ENCODE peak calls at places on chromosome 10, in six cellular contexts. Y, L, Q, O, F and X are unnamed samples.

GRCh38 chr10:9331583-9332008 is 1277.1 kb downstream of the GATA3 start:
- DNase-seq in O (peak), L (peak), F (no peak), Y (peak), Q (no peak), X (peak)

GRCh38 chr10:59276928-59277327 is 85.4 kb downstream of the FAM13C start:
- DNase-seq in O (no peak), Y (no peak), Q (no peak), F (no peak), L (no peak), X (no peak)

GRCh38 chr10:80454526-80455460 is 683 bp downstream of the TSPAN14 start:
- DNase-seq in Q (peak), Y (no peak), O (no peak), F (peak), L (peak), X (peak)

GRCh38 chr10:11236234-11236633 is 218.6 kb downstream of the CELF2 start:
- DNase-seq in O (peak), Y (no peak), L (no peak), F (no peak), Q (no peak), X (peak)

GRCh38 chr10:129641982-129642381 is 174.9 kb downstream of the MGMT start:
- DNase-seq in Y (no peak), L (no peak), Q (no peak), O (no peak), F (no peak), X (no peak)

GRCh38 chr10:86001521-86001920 is 365.1 kb downstream of the GRID1 start:
- DNase-seq in Y (no peak), O (no peak), F (no peak), Q (no peak), L (no peak), X (no peak)

GRCh38 chr10:650691-651615 is 38.5 kb downstream of the DIP2C start:
- DNase-seq in Q (no peak), O (peak), Y (no peak), F (no peak), L (no peak), X (no peak)

GRCh38 chr10:62442894-62443674 is 68.9 kb downstream of the ZNF365 start:
- DNase-seq in F (no peak), Y (no peak), L (no peak), O (no peak), Q (no peak), X (no peak)

GRCh38 chr10:3890602-3891352 is 105.8 kb upstream of the KLF6 start:
- DNase-seq in Q (no peak), Y (no peak), O (no peak), L (peak), F (no peak), X (no peak)

GRCh38 chr10:113041841-113042745 is 92.0 kb downstream of the TCF7L2 start:
- DNase-seq in O (no peak), Q (no peak), F (no peak), Y (no peak), L (peak), X (no peak)

GRCh38 chr10:120314426-120314825 is 142.6 kb upstream of the PLPP4 start:
- DNase-seq in L (no peak), Y (no peak), F (no peak), O (no peak), Q (no peak), X (no peak)

GRCh38 chr10:85967594-85967993 is 399.0 kb downstream of the GRID1 start:
- DNase-seq in F (no peak), L (peak), Y (no peak), Q (no peak), O (no peak), X (no peak)

GRCh38 chr10:124460144-124460543 is 1.5 kb upstream of the LHPP start:
- DNase-seq in Q (no peak), F (no peak), L (no peak), O (no peak), Y (no peak), X (no peak)

GRCh38 chr10:52438119-52438518 is 124.0 kb downstream of the DKK1 start:
- DNase-seq in O (no peak), Q (no peak), F (no peak), L (no peak), Y (no peak), X (no peak)

GRCh38 chr10:129706523-129706922 is 239.5 kb downstream of the MGMT start:
- DNase-seq in Q (no peak), L (no peak), O (no peak), Y (no peak), F (no peak), X (no peak)

GRCh38 chr10:49284356-49284755 is 14.6 kb upstream of the C10orf71 start:
- DNase-seq in L (no peak), Q (no peak), Y (no peak), F (no peak), O (no peak), X (no peak)

GRCh38 chr10:37957841-37958240 is 18.6 kb downstream of the ZNF25 start:
- DNase-seq in Y (no peak), O (no peak), Q (no peak), L (no peak), F (no peak), X (no peak)

GRCh38 chr10:71302451-71302850 is 16.6 kb upstream of the SLC29A3 start:
- DNase-seq in Y (no peak), L (no peak), Q (no peak), O (no peak), F (no peak), X (no peak)

GRCh38 chr10:128563387-128563786 is 437.2 kb upstream of the MKI67 start:
- DNase-seq in L (no peak), F (no peak), Q (peak), Y (no peak), O (no peak), X (no peak)

GRCh38 chr10:35752469-35753450 is 110.7 kb upstream of the FZD8 start:
- DNase-seq in Y (no peak), F (no peak), L (no peak), O (no peak), Q (no peak), X (no peak)

GRCh38 chr10:60572511-60573194 is 183.0 kb upstream of the ANK3 start:
- DNase-seq in L (peak), Y (peak), O (peak), F (peak), Q (no peak), X (peak)

GRCh38 chr10:107425844-107426553 is 261.5 kb upstream of the SORCS1 start:
- DNase-seq in Y (peak), O (no peak), F (no peak), L (no peak), Q (no peak), X (no peak)
- H2BK120ac ChIP-seq in Y (no peak), O (no peak), F (no peak), L (no peak), Q (no peak), X (no peak)

DNA sequence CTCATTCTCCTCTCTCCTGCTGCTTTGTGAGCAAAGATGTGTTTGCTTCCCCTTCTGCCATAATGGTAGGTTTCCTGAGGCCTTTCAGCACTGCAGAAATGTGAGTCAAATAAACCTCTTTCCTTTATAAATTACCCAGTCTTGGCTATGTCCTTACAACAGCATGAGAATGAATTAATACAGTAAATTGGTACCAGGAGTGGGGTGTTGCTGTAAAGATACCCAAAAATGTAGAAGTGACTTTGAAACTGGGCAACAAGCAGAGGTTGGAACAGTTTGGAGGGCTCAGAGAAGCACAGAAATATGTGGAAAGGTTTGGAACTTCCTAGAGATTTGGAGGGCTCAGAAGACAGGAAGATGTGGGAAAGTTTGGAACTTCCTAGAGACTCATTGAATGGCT is 388.7 kb upstream of the GHITM start:
- DNase-seq in O (no peak), L (no peak), Y (no peak), F (no peak), Q (no peak), X (no peak)
- H2BK15ac ChIP-seq in O (no peak), L (no peak), Y (no peak), F (no peak), Q (no peak), X (no peak)

DNA sequence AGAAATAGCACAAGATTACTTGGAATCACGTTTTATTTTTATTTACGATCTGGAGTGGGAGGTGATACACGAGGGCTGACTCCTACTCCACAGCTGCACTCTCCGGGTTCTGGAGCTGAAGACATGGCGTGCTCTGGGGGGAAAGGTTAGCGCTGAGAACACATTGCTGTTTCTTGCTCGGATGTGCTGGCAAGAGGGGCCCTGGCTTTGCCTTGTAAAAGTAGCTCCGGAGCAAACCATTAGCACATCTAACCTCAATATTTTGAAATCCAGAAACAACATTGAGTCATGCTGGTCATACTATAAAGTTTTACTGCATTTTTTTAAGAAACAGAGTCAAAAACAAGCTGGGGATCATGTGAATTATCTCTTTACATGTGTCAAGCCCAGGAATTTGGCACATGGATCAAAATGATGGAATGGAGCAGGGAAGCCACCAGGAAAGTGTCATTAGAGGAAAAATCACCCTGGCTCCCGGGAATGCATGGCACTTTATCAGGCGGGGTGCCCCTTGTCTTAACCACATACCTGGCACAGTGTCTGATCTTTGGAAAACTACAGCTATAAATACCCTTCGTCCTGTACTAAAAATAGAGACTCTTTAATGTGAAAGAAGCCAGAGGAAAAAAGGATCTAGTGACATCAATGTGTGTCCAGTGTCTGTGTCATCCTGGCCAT is 31.6 kb upstream of the LYZL1 start:
- DNase-seq in F (no peak), Q (no peak), Y (no peak), L (peak), O (peak), X (peak)
- H2BK120ac ChIP-seq in F (no peak), Q (no peak), Y (no peak), L (peak), O (no peak), X (no peak)

GRCh38 chr10:21514808-21515580 is 10.5 kb downstream of the SKIDA1 start:
- DNase-seq in F (no peak), L (peak), Q (no peak), O (no peak), Y (no peak), X (no peak)
- H2BK15ac ChIP-seq in F (no peak), L (peak), Q (no peak), O (peak), Y (no peak), X (no peak)

GRCh38 chr10:5546891-5547683 is 22.3 kb downstream of the CALML3 start:
- DNase-seq in L (no peak), O (peak), Q (no peak), Y (no peak), F (no peak), X (peak)
- H2BK120ac ChIP-seq in L (no peak), O (peak), Q (no peak), Y (no peak), F (no peak), X (peak)

DNA sequence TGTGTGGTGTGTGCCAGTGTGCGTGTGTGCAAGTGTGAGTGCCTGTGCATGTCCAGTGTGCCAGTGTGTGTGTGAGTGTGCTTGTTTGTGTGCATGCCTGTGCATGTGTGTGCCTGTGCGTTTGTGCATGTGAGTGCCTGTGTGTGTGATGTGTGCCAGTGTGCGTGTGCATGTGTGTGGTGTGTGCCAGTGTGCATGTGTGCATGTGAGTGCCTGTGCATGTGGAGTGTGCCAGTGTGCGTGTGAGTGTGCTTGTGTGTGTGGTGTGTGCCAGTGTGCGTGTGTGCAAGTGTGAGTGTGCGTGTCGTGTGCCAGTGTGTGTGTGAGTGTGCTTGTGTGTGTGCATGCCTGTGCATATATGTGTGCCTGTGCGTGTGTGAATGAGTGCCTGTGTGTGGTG is 33.8 kb downstream of the ADGRA1 start:
- DNase-seq in O (no peak), Q (no peak), F (no peak), L (no peak), Y (no peak), X (no peak)
- H2BK15ac ChIP-seq in O (no peak), Q (peak), F (no peak), L (no peak), Y (no peak), X (no peak)

GRCh38 chr10:87816842-87817178 is 1.2 kb downstream of the ATAD1 start:
- DNase-seq in Q (no peak), L (no peak), F (no peak), O (no peak), Y (no peak), X (peak)

GRCh38 chr10:87818505-87819273 is 663 bp upstream of the ATAD1 start:
- DNase-seq in L (peak), F (peak), Y (peak), Q (no peak), O (peak), X (peak)

GRCh38 chr10:87817873-87818504 is at the start of gene ATAD1:
- DNase-seq in O (peak), Y (peak), F (peak), Q (peak), L (peak), X (peak)

GRCh38 chr10:87816163-87816841 is 1.7 kb downstream of the ATAD1 start:
- DNase-seq in Y (no peak), F (no peak), O (no peak), L (no peak), Q (no peak), X (no peak)

GRCh38 chr10:87817291-87817872 is 644 bp downstream of the ATAD1 start:
- DNase-seq in Y (no peak), L (no peak), F (no peak), O (peak), Q (no peak), X (peak)
- H2BK120ac ChIP-seq in Y (no peak), L (no peak), F (no peak), O (no peak), Q (no peak), X (no peak)

GRCh38 chr10:116826803-116827202 is 22.5 kb upstream of the ENO4 start:
- DNase-seq in F (no peak), L (no peak), O (peak), Y (no peak), Q (no peak), X (no peak)

GRCh38 chr10:116829711-116830110 is 19.6 kb upstream of the ENO4 start:
- DNase-seq in Q (no peak), O (no peak), L (no peak), Y (no peak), F (no peak), X (no peak)

GRCh38 chr10:116827214-116827671 is 22.1 kb upstream of the ENO4 start:
- DNase-seq in L (peak), F (no peak), Q (no peak), Y (no peak), O (no peak), X (no peak)

GRCh38 chr10:116825901-116826300 is 23.4 kb upstream of the ENO4 start:
- DNase-seq in O (no peak), Q (no peak), Y (no peak), L (no peak), F (no peak), X (no peak)

GRCh38 chr10:116828121-116828520 is 21.2 kb upstream of the ENO4 start:
- DNase-seq in Y (no peak), L (no peak), O (no peak), F (no peak), Q (no peak), X (no peak)
- H2BK15ac ChIP-seq in Y (no peak), L (no peak), O (no peak), F (no peak), Q (no peak), X (no peak)

DNA sequence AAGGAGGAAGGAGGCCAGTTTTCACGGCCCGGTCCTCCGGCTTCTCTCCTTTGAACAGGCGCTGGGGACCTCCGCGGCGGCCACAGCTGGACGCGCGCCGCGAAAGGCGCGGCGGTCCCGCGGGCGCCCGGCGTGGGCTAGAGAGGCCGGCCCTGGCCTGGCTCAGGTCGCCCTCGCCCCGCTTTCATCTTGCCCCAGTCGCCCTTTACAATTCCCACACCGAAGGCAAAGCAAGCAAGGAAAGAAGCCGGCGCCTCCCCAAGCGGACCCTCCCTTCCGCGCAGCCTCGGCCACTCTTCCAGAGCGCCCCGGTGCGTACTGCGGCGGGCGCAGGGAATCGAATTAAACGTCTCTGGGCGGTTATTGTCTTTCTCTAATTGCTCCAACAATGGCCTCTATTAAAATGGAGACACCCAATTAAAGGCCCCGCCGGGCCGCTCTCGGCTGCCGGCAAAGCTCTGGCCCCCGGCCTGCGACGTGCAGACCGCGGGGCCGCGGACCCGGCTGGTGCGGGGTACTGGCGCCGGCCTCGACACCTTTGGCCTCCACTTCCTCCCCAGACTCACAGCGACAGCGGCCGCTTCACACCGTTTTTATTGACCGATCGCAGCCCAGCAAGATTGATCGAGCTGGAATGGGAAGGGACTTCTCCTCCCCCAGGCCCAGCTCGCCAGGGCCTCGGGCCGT is 4.5 kb upstream of the GATA3 start:
- DNase-seq in Y (peak), F (peak), O (no peak), L (peak), Q (peak), X (no peak)
- H2BK120ac ChIP-seq in Y (no peak), F (no peak), O (no peak), L (peak), Q (no peak), X (no peak)